ENCODE peak calls at places on chromosomes 7 and 10, in nine cellular contexts. C is A549, Q is esophagus squamous epithelium, P is body of pancreas, X is prostate gland, V is heart left ventricle, K is IMR-90, G is vagina, B is right lobe of liver. A is an unnamed sample.

GRCh38 chr7:28981282-28981555 is 23.1 kb upstream of the TRIL start:
- DNase-seq in C (no peak), Q (no peak), P (no peak), X (no peak), V (no peak), K (no peak), G (no peak), B (no peak), A (no peak)

GRCh38 chr10:30073045-30073766 is 13.8 kb upstream of the JCAD start:
- DNase-seq in C (no peak), Q (no peak), P (no peak), X (no peak), V (no peak), K (no peak), G (no peak), B (no peak), A (no peak)

GRCh38 chr10:90930971-90931841 is 10.3 kb upstream of the ANKRD1 start:
- DNase-seq in C (peak; percentile 54), Q (no peak), P (peak; percentile 19), X (no peak), V (peak; percentile 79), K (peak; percentile 85), G (no peak), B (no peak), A (no peak)

GRCh38 chr7:117458977-117459583 is 20.7 kb upstream of the CFTR start:
- DNase-seq in C (no peak), Q (no peak), P (no peak), X (no peak), V (no peak), K (peak; percentile 44), G (no peak), B (no peak), A (no peak)

GRCh38 chr10:98567396-98567795 is 120.7 kb upstream of the HPS1 start:
- DNase-seq in C (no peak), Q (no peak), P (no peak), X (no peak), V (no peak), K (no peak), G (no peak), B (no peak), A (no peak)

GRCh38 chr10:96683065-96683464 is 37.2 kb downstream of the PIK3AP1 start:
- DNase-seq in C (no peak), Q (no peak), P (no peak), X (no peak), V (no peak), K (peak; percentile 84), G (no peak), B (no peak), A (no peak)

GRCh38 chr7:47453093-47454056 is 128.5 kb downstream of the TNS3 start:
- DNase-seq in C (peak; percentile 40), Q (no peak), P (peak; percentile 81), X (peak; percentile 22), V (peak; percentile 77), K (peak; percentile 98), G (no peak), B (peak; percentile 78), A (peak; percentile 91)

GRCh38 chr10:317219-317868 is 182.1 kb downstream of the ZMYND11 start:
- DNase-seq in C (no peak), Q (no peak), P (no peak), X (no peak), V (peak; percentile 52), K (peak; percentile 90), G (no peak), B (no peak), A (no peak)

GRCh38 chr10:131845505-131846223 is 55.1 kb upstream of the PPP2R2D start:
- DNase-seq in C (no peak), Q (no peak), P (no peak), X (no peak), V (no peak), K (no peak), G (no peak), B (no peak), A (no peak)

DNA sequence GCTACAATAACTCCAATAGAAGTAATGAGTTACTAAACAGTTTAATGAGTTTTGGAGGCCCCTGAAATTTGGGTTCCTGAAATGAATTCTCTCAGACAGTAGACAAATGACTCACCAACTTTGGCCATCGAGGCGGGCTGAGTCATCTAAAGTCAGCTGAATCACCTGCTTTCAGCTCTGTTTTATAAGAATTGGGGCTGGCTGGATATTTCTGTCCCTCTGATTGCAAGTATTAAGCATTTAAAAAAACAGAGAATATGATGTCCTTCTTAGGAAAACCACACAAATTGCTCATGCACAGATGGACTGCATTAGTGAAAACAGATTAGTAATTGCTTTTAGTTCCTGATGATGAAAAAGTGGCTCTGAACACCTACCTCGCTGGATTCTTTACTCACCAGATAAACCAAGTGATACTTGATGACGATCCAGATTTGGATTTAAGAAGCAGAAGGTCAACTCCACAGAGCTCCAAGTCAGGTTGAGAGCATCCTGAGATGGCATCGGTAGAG is 59.1 kb downstream of the ZNF365 start:
- DNase-seq in C (peak; percentile 76), Q (no peak), P (peak; percentile 13), X (no peak), V (peak; percentile 59), K (peak; percentile 97), G (no peak), B (peak; percentile 30), A (peak; percentile 5)
- H3K27ac ChIP-seq in C (peak overlapping the region; percentile 83), Q (peak overlapping the region; percentile 55), P (no peak overlapping the region), X (peak overlapping the region; percentile 26), V (peak overlapping the region; percentile 42), K (no peak overlapping the region), G (peak overlapping the region; percentile 72), B (no peak overlapping the region), A (peak overlapping the region; percentile 8)

GRCh38 chr7:102872460-102872859 is 40.3 kb upstream of the LRRC17 start:
- DNase-seq in C (peak; percentile 30), Q (no peak), P (no peak), X (no peak), V (no peak), K (peak; percentile 98), G (no peak), B (no peak), A (no peak)

GRCh38 chr7:102873470-102874165 is 39.2 kb upstream of the LRRC17 start:
- DNase-seq in C (no peak), Q (no peak), P (no peak), X (no peak), V (no peak), K (no peak), G (no peak), B (no peak), A (no peak)

GRCh38 chr7:102875700-102876192 is 37.1 kb upstream of the LRRC17 start:
- DNase-seq in C (peak; percentile 96), Q (no peak), P (no peak), X (no peak), V (no peak), K (peak; percentile 100), G (no peak), B (no peak), A (no peak)

GRCh38 chr7:102874966-102875365 is 37.8 kb upstream of the LRRC17 start:
- DNase-seq in C (no peak), Q (no peak), P (no peak), X (no peak), V (no peak), K (no peak), G (no peak), B (no peak), A (no peak)

GRCh38 chr7:102874166-102874829 is 38.5 kb upstream of the LRRC17 start:
- DNase-seq in C (peak; percentile 61), Q (no peak), P (no peak), X (no peak), V (no peak), K (peak; percentile 94), G (no peak), B (no peak), A (no peak)
- TF ChIP-seq POLR2A in C (no peak), Q (no peak), P (no peak), X (no peak), V (no peak), K (no peak), G (no peak), B (no peak), A (no peak)

GRCh38 chr7:128726031-128726430 is 13.1 kb upstream of the CALU start:
- DNase-seq in C (no peak), Q (no peak), P (no peak), X (no peak), V (no peak), K (no peak), G (no peak), B (no peak), A (no peak)

GRCh38 chr7:128727239-128727638 is 11.9 kb upstream of the CALU start:
- DNase-seq in C (no peak), Q (no peak), P (no peak), X (no peak), V (no peak), K (no peak), G (no peak), B (no peak), A (no peak)

GRCh38 chr7:128726673-128727072 is 12.5 kb upstream of the CALU start:
- DNase-seq in C (no peak), Q (no peak), P (no peak), X (no peak), V (no peak), K (no peak), G (no peak), B (no peak), A (no peak)

GRCh38 chr7:128725524-128725923 is 13.6 kb upstream of the CALU start:
- DNase-seq in C (no peak), Q (no peak), P (no peak), X (no peak), V (no peak), K (no peak), G (no peak), B (no peak), A (no peak)

GRCh38 chr7:128724743-128725142 is 14.4 kb upstream of the CALU start:
- DNase-seq in C (no peak), Q (no peak), P (no peak), X (no peak), V (no peak), K (no peak), G (no peak), B (no peak), A (no peak)
- TF ChIP-seq CTCF in C (no peak), Q (no peak), P (no peak), X (no peak), V (no peak), K (no peak), G (no peak), B (no peak), A (no peak)

DNA sequence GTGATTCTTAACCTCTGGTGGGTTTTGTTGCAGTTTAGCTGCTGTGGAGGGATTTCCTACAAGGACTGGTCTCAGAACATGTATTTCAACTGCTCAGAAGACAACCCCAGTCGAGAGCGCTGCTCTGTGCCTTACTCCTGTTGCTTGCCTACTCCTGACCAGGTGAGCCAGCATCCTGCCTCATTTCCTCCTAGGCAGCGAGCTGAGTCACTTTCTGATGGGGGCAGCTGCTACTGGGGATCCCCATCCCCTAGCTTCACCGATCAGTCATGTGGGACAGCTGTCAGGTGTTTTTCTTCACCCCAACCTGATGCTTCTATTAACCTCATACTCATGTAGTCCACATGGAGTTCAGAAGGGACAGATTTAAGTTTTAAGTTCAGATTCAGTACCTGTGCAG is 21.7 kb upstream of the SMO start:
- DNase-seq in C (no peak), Q (no peak), P (no peak), X (no peak), V (no peak), K (no peak), G (no peak), B (no peak), A (no peak)
- H3K27ac ChIP-seq in C (no peak overlapping the region), Q (no peak overlapping the region), P (no peak overlapping the region), X (no peak overlapping the region), V (no peak overlapping the region), K (no peak overlapping the region), G (no peak overlapping the region), B (no peak overlapping the region), A (no peak overlapping the region)

A was measured in gastrocnemius medialis.